ENCODE peak calls at places on chromosomes 13 and 19, in seven cellular contexts. Y, H, R, D, S, F and B are unnamed samples.

GRCh38 chr19:16548956-16549355 is 6.7 kb upstream of the CHERP start:
- DNase-seq in Y (no peak), H (no peak), R (no peak), D (no peak), S (no peak), F (no peak), B (no peak)

GRCh38 chr13:112775791-112776279 is 86.0 kb downstream of the ATP11A start:
- DNase-seq in Y (no peak), H (no peak), R (peak), D (no peak), S (no peak), F (peak), B (no peak)

GRCh38 chr19:15213715-15214381 is 13.1 kb upstream of the NOTCH3 start:
- DNase-seq in Y (peak), H (no peak), R (no peak), D (no peak), S (no peak), F (no peak), B (no peak)

GRCh38 chr19:15812059-15812722 is 3.3 kb downstream of the OR10H1 start:
- DNase-seq in Y (no peak), H (no peak), R (peak), D (no peak), S (no peak), F (no peak), B (no peak)

GRCh38 chr19:19261350-19262189 is 11.5 kb downstream of the TM6SF2 start:
- DNase-seq in Y (peak), H (no peak), R (no peak), D (no peak), S (no peak), F (no peak), B (no peak)

GRCh38 chr19:45973564-45974338 is at the start of gene NOVA2:
- DNase-seq in Y (peak), H (no peak), R (peak), D (no peak), S (peak), F (no peak), B (no peak)

GRCh38 chr19:2847507-2847906 is 6.2 kb downstream of the ZNF555 start:
- DNase-seq in Y (no peak), H (no peak), R (no peak), D (no peak), S (no peak), F (no peak), B (no peak)

GRCh38 chr13:59437902-59438301 is 725.8 kb downstream of the DIAPH3 start:
- DNase-seq in Y (peak), H (no peak), R (no peak), D (no peak), S (no peak), F (no peak), B (no peak)

GRCh38 chr19:13024126-13024957 is 29.1 kb downstream of the NFIX start:
- DNase-seq in Y (no peak), H (no peak), R (no peak), D (no peak), S (no peak), F (no peak), B (no peak)

GRCh38 chr19:7908742-7909461 is 5.2 kb downstream of the MAP2K7 start:
- DNase-seq in Y (peak), H (no peak), R (peak), D (no peak), S (no peak), F (no peak), B (no peak)

GRCh38 chr13:107678075-107678689 is 537.2 kb downstream of the LIG4 start:
- DNase-seq in Y (peak), H (no peak), R (no peak), D (peak), S (no peak), F (no peak), B (no peak)

GRCh38 chr19:1147934-1148549 is 26.0 kb downstream of the SBNO2 start:
- DNase-seq in Y (no peak), H (no peak), R (no peak), D (no peak), S (no peak), F (no peak), B (no peak)

GRCh38 chr19:1151037-1151716 is 22.9 kb downstream of the SBNO2 start:
- DNase-seq in Y (no peak), H (no peak), R (no peak), D (no peak), S (no peak), F (no peak), B (no peak)

GRCh38 chr19:1149259-1150045 is 24.6 kb downstream of the SBNO2 start:
- DNase-seq in Y (no peak), H (no peak), R (no peak), D (no peak), S (no peak), F (no peak), B (no peak)

GRCh38 chr19:1151917-1152601 is 22.0 kb downstream of the SBNO2 start:
- DNase-seq in Y (no peak), H (no peak), R (no peak), D (no peak), S (no peak), F (no peak), B (no peak)

DNA sequence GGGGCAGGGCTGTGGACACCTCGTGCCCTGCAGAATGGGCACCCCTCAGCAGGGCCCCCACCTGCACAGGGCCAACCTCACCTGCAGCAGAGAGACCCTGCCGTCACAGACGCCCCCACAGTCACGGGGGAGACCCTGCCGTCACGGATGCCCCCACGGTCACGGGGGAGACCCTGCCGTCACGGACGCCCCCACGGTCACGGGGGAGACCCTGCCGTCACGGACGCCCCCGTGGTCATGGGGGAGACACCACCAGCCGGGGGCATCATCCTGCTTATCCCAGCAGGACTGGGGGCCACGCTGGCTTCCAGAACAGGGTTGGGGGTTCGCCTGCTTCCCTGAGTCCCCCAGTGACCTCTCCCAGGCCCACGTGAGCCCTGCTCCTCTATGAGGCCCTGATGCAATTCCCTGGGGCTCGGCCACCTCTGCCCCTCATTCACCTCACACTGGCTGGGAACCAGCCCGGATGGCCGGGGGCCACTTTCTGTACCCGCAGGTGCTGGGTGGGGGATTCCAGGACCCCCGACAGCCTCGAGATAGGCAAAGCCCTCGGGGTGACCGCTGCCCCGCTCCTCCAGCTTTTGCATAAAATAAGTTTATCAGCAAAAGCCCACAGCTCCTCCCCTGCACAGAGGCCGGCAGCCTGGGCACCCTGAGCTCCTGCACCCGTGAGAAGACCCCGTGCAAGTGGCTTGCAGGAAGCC is 23.6 kb downstream of the SBNO2 start:
- DNase-seq in Y (no peak), H (no peak), R (no peak), D (no peak), S (no peak), F (no peak), B (no peak)
- H3K4me3 ChIP-seq in Y (no peak), H (no peak), R (no peak), D (no peak), S (no peak), F (no peak), B (no peak)

GRCh38 chr13:33312150-33312908 is 26.8 kb upstream of the STARD13 start:
- DNase-seq in Y (peak), H (no peak), R (no peak), D (no peak), S (no peak), F (no peak), B (no peak)
- TF ChIP-seq CTCF in Y (peak), H (peak), R (peak), D (peak), S (no peak), F (no peak), B (no peak)

GRCh38 chr19:4305253-4305612 is 835 bp downstream of the FSD1 start:
- DNase-seq in Y (peak), H (no peak), R (no peak), D (no peak), S (no peak), F (no peak), B (no peak)
- H3K4me3 ChIP-seq in Y (peak), H (no peak), R (no peak), D (no peak), S (peak), F (no peak), B (no peak)

GRCh38 chr19:50233308-50233910 is 30.0 kb downstream of the MYH14 start:
- DNase-seq in Y (no peak), H (no peak), R (no peak), D (no peak), S (no peak), F (no peak), B (no peak)

GRCh38 chr19:50231821-50232220 is 28.4 kb downstream of the MYH14 start:
- DNase-seq in Y (no peak), H (no peak), R (no peak), D (no peak), S (no peak), F (no peak), B (no peak)

GRCh38 chr19:50232600-50232999 is 29.2 kb downstream of the MYH14 start:
- DNase-seq in Y (no peak), H (no peak), R (no peak), D (no peak), S (no peak), F (no peak), B (no peak)

GRCh38 chr19:50226536-50226935 is 23.1 kb downstream of the MYH14 start:
- DNase-seq in Y (no peak), H (no peak), R (no peak), D (no peak), S (no peak), F (no peak), B (no peak)

GRCh38 chr19:50230379-50231351 is 27.2 kb downstream of the MYH14 start:
- DNase-seq in Y (peak), H (no peak), R (no peak), D (no peak), S (no peak), F (no peak), B (no peak)
- TF ChIP-seq CTCF in Y (peak), H (no peak), R (no peak), D (no peak), S (peak), F (no peak), B (no peak)